ENCODE peak calls at places on chromosomes 11 and 22, in six cellular contexts. V is ELF-1, Q is Karpas-422, R is HS-27A, Y is fibroblast of lung, E is astrocyte of the hippocampus. K is an unnamed sample.

GRCh38 chr11:102599642-102600261 is 25.4 kb downstream of the MMP20 start:
- DNase-seq in Y (peak), E (peak), R (peak), Q (no peak), V (no peak), K (peak)

GRCh38 chr22:19823638-19824196 is 31.0 kb downstream of the GNB1L start:
- DNase-seq in E (no peak), Q (no peak), Y (no peak), V (no peak), R (no peak), K (no peak)

GRCh38 chr11:8801121-8801520 is 109.9 kb upstream of the AKIP1 start:
- DNase-seq in Y (no peak), V (no peak), R (no peak), E (no peak), Q (no peak), K (no peak)

GRCh38 chr11:113906038-113906437 is 1.4 kb downstream of the HTR3B start:
- DNase-seq in Q (no peak), E (peak), R (no peak), Y (peak), V (peak), K (no peak)

GRCh38 chr11:1060410-1060809 is 14.3 kb upstream of the MUC2 start:
- DNase-seq in V (no peak), R (no peak), E (no peak), Q (no peak), Y (no peak), K (no peak)

GRCh38 chr11:95082576-95083001 is 7.1 kb upstream of the ENDOD1 start:
- DNase-seq in E (no peak), R (no peak), Y (no peak), V (no peak), Q (no peak), K (no peak)

GRCh38 chr11:15968461-15969130 is 387.8 kb downstream of the SOX6 start:
- DNase-seq in E (peak), Q (no peak), Y (no peak), R (no peak), V (peak), K (no peak)

GRCh38 chr11:118651820-118652219 is 27.6 kb downstream of the TREH start:
- DNase-seq in Y (no peak), V (no peak), Q (no peak), E (no peak), R (no peak), K (no peak)

GRCh38 chr11:104333977-104334376 is 170.0 kb upstream of the PDGFD start:
- DNase-seq in Y (no peak), R (no peak), E (no peak), Q (peak), V (peak), K (no peak)

GRCh38 chr11:25775608-25776007 is 556.3 kb upstream of the ANO3 start:
- DNase-seq in Q (no peak), V (no peak), E (no peak), Y (no peak), R (no peak), K (no peak)

GRCh38 chr22:23216331-23217170 is 36.2 kb downstream of the BCR start:
- DNase-seq in R (no peak), V (no peak), Y (no peak), Q (no peak), E (no peak), K (no peak)

GRCh38 chr22:45302047-45302446 is 7.7 kb upstream of the FAM118A start:
- DNase-seq in R (peak), Q (no peak), E (peak), V (no peak), Y (peak), K (peak)

GRCh38 chr11:69799582-69799981 is 19.6 kb downstream of the FGF3 start:
- DNase-seq in Y (peak), Q (peak), E (peak), R (no peak), V (peak), K (no peak)

GRCh38 chr11:109733245-109733644 is 311.3 kb downstream of the C11orf87 start:
- DNase-seq in R (peak), E (peak), Y (peak), V (no peak), Q (no peak), K (peak)

GRCh38 chr11:32090774-32091370 is at the start of gene RCN1:
- DNase-seq in E (peak), Q (peak), R (peak), V (peak), Y (peak), K (peak)

GRCh38 chr11:11849127-11849746 is 7.5 kb downstream of the USP47 start:
- DNase-seq in R (no peak), E (peak), V (peak), Y (peak), Q (peak), K (peak)

GRCh38 chr11:118939948-118940598 is 14.3 kb upstream of the BCL9L start:
- DNase-seq in V (peak), E (peak), Q (peak), R (no peak), Y (peak), K (no peak)

GRCh38 chr22:49373289-49373666 is 454.4 kb downstream of the BRD1 start:
- DNase-seq in R (no peak), E (no peak), Y (no peak), Q (no peak), V (no peak), K (no peak)

GRCh38 chr11:59545179-59546020 is 34.1 kb downstream of the OR4D9 start:
- DNase-seq in Y (peak), E (no peak), V (no peak), R (no peak), Q (no peak), K (no peak)

GRCh38 chr11:58941838-58942237 is 2.5 kb downstream of the GLYATL1 start:
- DNase-seq in Y (no peak), Q (no peak), R (no peak), E (no peak), V (no peak), K (no peak)

GRCh38 chr11:78742430-78742829 is 167.8 kb upstream of the NARS2 start:
- DNase-seq in V (no peak), Q (no peak), R (no peak), Y (peak), E (peak), K (peak)